ENCODE peak calls at places on chromosome X, in seven cellular contexts. F, N, S, T, M, Z and L are unnamed samples.

GRCh38 chrX:70134116-70134477 is 850 bp downstream of the IGBP1 start:
- DNase-seq in F (no peak), N (no peak), S (no peak), T (no peak), M (no peak), Z (peak), L (no peak)

GRCh38 chrX:47843363-47843762 is 6.7 kb downstream of the ZNF81 start:
- DNase-seq in F (no peak), N (no peak), S (no peak), T (no peak), M (no peak), Z (no peak), L (no peak)

GRCh38 chrX:110504947-110505346 is 146.3 kb downstream of the RTL9 start:
- DNase-seq in F (no peak), N (no peak), S (no peak), T (no peak), M (no peak), Z (no peak), L (no peak)

GRCh38 chrX:77493677-77494553 is 46.7 kb downstream of the FGF16 start:
- DNase-seq in F (no peak), N (no peak), S (no peak), T (no peak), M (no peak), Z (peak), L (no peak)

GRCh38 chrX:153608821-153609220 is 9.9 kb upstream of the CCNQ start:
- DNase-seq in F (no peak), N (no peak), S (no peak), T (no peak), M (no peak), Z (peak), L (no peak)

GRCh38 chrX:119501511-119502148 is 33.4 kb downstream of the SLC25A5 start:
- DNase-seq in F (no peak), N (no peak), S (peak), T (no peak), M (no peak), Z (no peak), L (no peak)

GRCh38 chrX:26783512-26784225 is 567.7 kb downstream of the MAGEB5 start:
- DNase-seq in F (no peak), N (no peak), S (no peak), T (no peak), M (no peak), Z (peak), L (no peak)

GRCh38 chrX:40169193-40170086 is 71.7 kb upstream of the BCOR start:
- DNase-seq in F (no peak), N (peak), S (no peak), T (no peak), M (peak), Z (peak), L (peak)

GRCh38 chrX:150546711-150547153 is 21.7 kb upstream of the MTM1 start:
- DNase-seq in F (peak), N (peak), S (no peak), T (peak), M (peak), Z (no peak), L (peak)

GRCh38 chrX:132833373-132833772 is 125.1 kb downstream of the HS6ST2 start:
- DNase-seq in F (no peak), N (no peak), S (no peak), T (no peak), M (no peak), Z (no peak), L (no peak)

DNA sequence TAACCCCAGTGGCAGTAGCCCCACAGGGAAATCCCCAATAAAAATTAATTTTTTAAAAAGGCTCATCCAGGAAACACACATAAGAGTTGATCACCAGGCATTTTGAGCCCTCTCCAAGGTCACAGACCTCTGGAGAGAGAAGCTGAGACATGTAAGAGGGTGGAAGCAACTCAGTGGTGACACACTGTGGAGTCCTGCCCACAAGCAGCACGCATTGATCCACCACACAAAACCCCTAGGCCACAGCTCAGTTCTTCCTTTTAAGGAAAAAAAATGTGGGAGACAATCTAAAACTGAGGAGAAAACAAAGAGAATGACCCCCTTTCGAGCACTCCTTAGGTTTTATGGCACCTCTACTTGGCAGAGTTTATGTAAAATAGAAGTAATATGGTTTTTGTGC is 71.7 kb upstream of the S100G start:
- DNase-seq in F (no peak), N (no peak), S (no peak), T (no peak), M (no peak), Z (peak), L (no peak)
- H3K27ac ChIP-seq in F (no peak), N (no peak), S (no peak), T (no peak), M (no peak), Z (no peak), L (no peak)

GRCh38 chrX:106363214-106363613 is 195.1 kb downstream of the PWWP3B start:
- DNase-seq in F (no peak), N (no peak), S (no peak), T (no peak), M (no peak), Z (no peak), L (no peak)
- H3K27ac ChIP-seq in F (no peak), N (no peak), S (no peak), T (no peak), M (no peak), Z (no peak), L (no peak)

GRCh38 chrX:16946361-16946964 is at the start of gene REPS2:
- DNase-seq in F (peak), N (peak), S (peak), T (peak), M (peak), Z (peak), L (peak)
- H3K27ac ChIP-seq in F (no peak), N (no peak), S (no peak), T (peak), M (no peak), Z (no peak), L (peak)

GRCh38 chrX:10110316-10110932 is 46.4 kb upstream of the CLCN4 start:
- DNase-seq in F (no peak), N (no peak), S (no peak), T (no peak), M (no peak), Z (no peak), L (no peak)

GRCh38 chrX:10111364-10112148 is 45.2 kb upstream of the CLCN4 start:
- DNase-seq in F (no peak), N (peak), S (no peak), T (peak), M (peak), Z (no peak), L (peak)

GRCh38 chrX:10109695-10110094 is 47.1 kb upstream of the CLCN4 start:
- DNase-seq in F (no peak), N (no peak), S (no peak), T (no peak), M (peak), Z (no peak), L (no peak)

GRCh38 chrX:10112510-10112909 is 44.3 kb upstream of the CLCN4 start:
- DNase-seq in F (no peak), N (no peak), S (no peak), T (no peak), M (no peak), Z (no peak), L (no peak)

DNA sequence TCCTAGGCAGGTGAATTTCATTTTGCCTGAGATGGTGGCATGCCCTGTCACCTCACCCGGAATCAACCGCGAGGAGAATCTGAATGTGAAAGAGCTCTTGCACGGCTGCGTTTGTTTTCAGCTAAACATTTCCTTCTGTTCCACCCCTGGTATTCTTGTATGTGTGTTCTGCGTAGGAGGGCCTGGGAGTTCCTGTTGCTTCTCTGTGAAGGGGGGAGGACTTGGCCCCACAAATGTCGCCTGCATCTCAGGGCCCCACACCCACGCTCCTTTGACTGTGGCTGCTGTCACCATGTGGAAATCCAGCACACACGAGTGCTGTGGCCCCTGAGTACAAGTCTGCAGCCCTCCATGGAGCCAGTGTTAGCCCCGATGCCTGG is 45.8 kb upstream of the CLCN4 start:
- DNase-seq in F (no peak), N (peak), S (no peak), T (no peak), M (no peak), Z (no peak), L (peak)
- H3K27ac ChIP-seq in F (no peak), N (peak), S (no peak), T (peak), M (peak), Z (peak), L (peak)

GRCh38 chrX:96311366-96311765 is 373.3 kb upstream of the DIAPH2 start:
- DNase-seq in F (no peak), N (no peak), S (no peak), T (no peak), M (no peak), Z (no peak), L (no peak)

GRCh38 chrX:96314974-96315373 is 369.7 kb upstream of the DIAPH2 start:
- DNase-seq in F (no peak), N (no peak), S (no peak), T (no peak), M (no peak), Z (peak), L (no peak)
- H3K27ac ChIP-seq in F (no peak), N (no peak), S (no peak), T (no peak), M (no peak), Z (no peak), L (no peak)

GRCh38 chrX:45196701-45197100 is 4.0 kb downstream of the DIPK2B start:
- DNase-seq in F (no peak), N (no peak), S (no peak), T (no peak), M (no peak), Z (peak), L (no peak)
- H3K27ac ChIP-seq in F (no peak), N (no peak), S (no peak), T (no peak), M (no peak), Z (no peak), L (no peak)

DNA sequence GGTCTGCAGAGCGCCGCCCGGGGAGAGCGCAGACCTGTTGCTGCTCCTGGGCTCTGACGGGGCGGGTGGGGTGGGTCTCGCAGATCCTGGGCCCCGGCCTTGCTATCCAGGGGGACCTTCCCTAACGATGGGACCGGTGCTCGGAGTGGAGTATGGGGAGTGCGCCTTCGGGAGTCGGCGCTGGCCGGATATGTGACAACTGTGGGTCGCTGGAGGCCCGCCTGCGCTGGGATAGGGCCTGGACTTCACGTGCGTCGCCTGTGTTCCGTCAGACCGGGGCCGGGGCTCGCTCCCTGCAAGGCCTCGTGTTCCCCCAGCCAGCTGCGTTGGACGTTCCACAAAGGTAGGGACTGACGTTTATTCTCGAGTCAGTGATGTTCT is 1.2 kb downstream of the TBL1X start:
- DNase-seq in F (peak), N (peak), S (peak), T (peak), M (peak), Z (peak), L (peak)
- H3K27ac ChIP-seq in F (peak), N (no peak), S (peak), T (peak), M (peak), Z (peak), L (peak)